ENCODE peak calls at places on chromosomes 16 and 17, in four cellular contexts. D, V, M and A are unnamed samples.

GRCh38 chr17:5254414-5254813 is 19.8 kb upstream of the SCIMP start:
- DNase-seq in M (no peak), V (no peak), D (no peak), A (no peak)

GRCh38 chr17:57776366-57776765 is 31.3 kb upstream of the CCDC182 start:
- DNase-seq in M (no peak), V (no peak), D (no peak), A (no peak)

GRCh38 chr17:17445296-17445924 is 31.4 kb upstream of the MED9 start:
- DNase-seq in V (no peak), D (no peak), M (no peak), A (no peak)

GRCh38 chr16:11708421-11708820 is 34.2 kb downstream of the TXNDC11 start:
- DNase-seq in M (no peak), V (no peak), D (peak; percentile 29), A (no peak)

GRCh38 chr17:73359987-73360410 is 48.2 kb upstream of the CDC42EP4 start:
- DNase-seq in V (peak; percentile 65), M (peak; percentile 82), D (no peak), A (peak; percentile 87)

GRCh38 chr17:69505740-69506139 is 91.2 kb downstream of the MAP2K6 start:
- DNase-seq in M (no peak), V (no peak), D (no peak), A (no peak)

GRCh38 chr17:39193346-39193745 is 4.1 kb downstream of the CACNB1 start:
- DNase-seq in V (no peak), D (no peak), M (no peak), A (no peak)

GRCh38 chr17:78345172-78345571 is 14.7 kb downstream of the SOCS3 start:
- DNase-seq in D (no peak), V (no peak), M (no peak), A (no peak)

GRCh38 chr17:8243827-8244226 is 4.0 kb downstream of the CTC1 start:
- DNase-seq in M (no peak), V (no peak), D (no peak), A (no peak)

GRCh38 chr16:5619314-5619713 is 521.7 kb upstream of the EEF2KMT start:
- DNase-seq in M (no peak), V (no peak), D (no peak), A (no peak)

GRCh38 chr16:84718-85452 is 6.9 kb downstream of the MPG start:
- DNase-seq in V (peak; percentile 76), D (peak; percentile 93), M (no peak), A (peak; percentile 83)

GRCh38 chr16:66979011-66979717 is 9.2 kb upstream of the CES4A start:
- DNase-seq in D (no peak), V (no peak), M (no peak), A (no peak)

GRCh38 chr17:31490991-31491793 is 99.7 kb downstream of the RAB11FIP4 start:
- DNase-seq in V (no peak), M (no peak), D (no peak), A (no peak)

GRCh38 chr17:2621241-2621640 is 27.8 kb downstream of the PAFAH1B1 start:
- DNase-seq in D (no peak), M (no peak), V (no peak), A (no peak)

GRCh38 chr17:31550389-31551056 is 159.0 kb downstream of the RAB11FIP4 start:
- DNase-seq in V (no peak), M (no peak), D (no peak), A (no peak)

GRCh38 chr16:87143661-87144121 is 173.5 kb downstream of the C16orf95 start:
- DNase-seq in M (no peak), D (no peak), V (no peak), A (no peak)

GRCh38 chr17:6110592-6110991 is 40.4 kb downstream of the WSCD1 start:
- DNase-seq in V (peak; percentile 37), M (peak; percentile 68), D (no peak), A (no peak)

GRCh38 chr16:1331712-1332617 is 1.5 kb upstream of the BAIAP3 start:
- DNase-seq in D (peak; percentile 50), M (peak; percentile 71), V (peak; percentile 43), A (peak; percentile 82)

GRCh38 chr17:72297326-72298115 is 176.7 kb downstream of the SOX9 start:
- DNase-seq in D (no peak), M (no peak), V (peak; percentile 68), A (peak; percentile 49)

GRCh38 chr16:25966172-25967097 is 274.7 kb downstream of the HS3ST4 start:
- DNase-seq in V (no peak), M (no peak), D (no peak), A (no peak)

GRCh38 chr17:72672729-72673128 is 419.8 kb downstream of the SLC39A11 start:
- DNase-seq in D (no peak), M (no peak), V (no peak), A (no peak)

GRCh38 chr17:31558748-31559646 is 167.5 kb downstream of the RAB11FIP4 start:
- DNase-seq in V (peak; percentile 70), D (peak; percentile 76), M (peak; percentile 89), A (peak; percentile 80)

GRCh38 chr16:77273-77806 is 685 bp upstream of the MPG start:
- DNase-seq in M (peak; percentile 73), D (peak; percentile 50), V (no peak), A (peak; percentile 38)

GRCh38 chr17:16282522-16282921 is 65.5 kb downstream of the PIGL start:
- DNase-seq in V (peak; percentile 80), M (no peak), D (peak; percentile 90), A (peak; percentile 78)

GRCh38 chr17:78532311-78532710 is 44.9 kb downstream of the DNAH17 start:
- DNase-seq in D (no peak), V (no peak), M (no peak), A (peak; percentile 50)

GRCh38 chr16:78551487-78552085 is 452.1 kb downstream of the WWOX start:
- DNase-seq in D (no peak), V (no peak), M (no peak), A (no peak)

GRCh38 chr17:82929676-82930042 is 89.8 kb upstream of the ZNF750 start:
- DNase-seq in M (peak; percentile 15), D (no peak), V (no peak), A (no peak)

GRCh38 chr17:55420776-55421178 is 858 bp downstream of the MMD start:
- DNase-seq in M (peak; percentile 67), V (peak; percentile 14), D (no peak), A (no peak)

GRCh38 chr17:1907216-1907631 is 77.4 kb downstream of the RPA1 start:
- DNase-seq in V (no peak), M (no peak), D (no peak), A (no peak)

GRCh38 chr16:55257971-55258613 is 65.9 kb upstream of the IRX6 start:
- DNase-seq in M (peak; percentile 74), V (peak; percentile 46), D (no peak), A (no peak)

GRCh38 chr16:15836965-15837611 is 19.7 kb downstream of the MYH11 start:
- DNase-seq in M (no peak), D (no peak), V (no peak), A (no peak)

GRCh38 chr17:80751460-80752368 is 207.1 kb downstream of the RPTOR start:
- DNase-seq in M (no peak), D (peak; percentile 76), V (peak; percentile 18), A (no peak)

GRCh38 chr17:1087381-1088241 is 90.7 kb downstream of the TIMM22 start:
- DNase-seq in D (no peak), V (peak; percentile 77), M (peak; percentile 77), A (peak; percentile 94)

GRCh38 chr17:9291912-9292562 is 270.7 kb downstream of the NTN1 start:
- DNase-seq in M (peak; percentile 50), V (no peak), D (no peak), A (peak; percentile 29)

GRCh38 chr17:38727661-38728220 is 2.4 kb upstream of the CISD3 start:
- DNase-seq in V (no peak), M (no peak), D (no peak), A (no peak)

GRCh38 chr16:23194497-23195221 is 12.1 kb downstream of the SCNN1G start:
- DNase-seq in V (no peak), M (no peak), D (no peak), A (no peak)

GRCh38 chr17:489758-490329 is 137.2 kb upstream of the RPH3AL start:
- DNase-seq in M (no peak), V (peak; percentile 40), D (peak; percentile 41), A (no peak)

GRCh38 chr16:73129455-73129854 is 81.5 kb upstream of the ZFHX3 start:
- DNase-seq in V (no peak), D (no peak), M (no peak), A (no peak)

GRCh38 chr16:85488414-85488813 is 124.7 kb upstream of the GSE1 start:
- DNase-seq in M (no peak), V (no peak), D (no peak), A (no peak)

GRCh38 chr16:85491798-85492616 is 121.1 kb upstream of the GSE1 start:
- DNase-seq in D (peak; percentile 26), V (no peak), M (no peak), A (peak; percentile 88)

GRCh38 chr16:85490407-85490806 is 122.7 kb upstream of the GSE1 start:
- DNase-seq in D (no peak), M (no peak), V (no peak), A (no peak)

GRCh38 chr16:85492617-85492957 is 120.5 kb upstream of the GSE1 start:
- DNase-seq in M (no peak), V (no peak), D (no peak), A (no peak)

GRCh38 chr16:85490971-85491771 is 122.0 kb upstream of the GSE1 start:
- DNase-seq in V (no peak), M (peak; percentile 73), D (no peak), A (no peak)
- TF ChIP-seq CTCF in V (peak; percentile 63), M (peak; percentile 73), D (no peak), A (peak; percentile 72)

GRCh38 chr17:45236002-45236606 is 14.4 kb downstream of the FMNL1 start:
- DNase-seq in D (no peak), V (no peak), M (no peak), A (no peak)
- TF ChIP-seq CTCF in D (peak; percentile 73), V (no peak), M (no peak), A (peak; percentile 71)

DNA sequence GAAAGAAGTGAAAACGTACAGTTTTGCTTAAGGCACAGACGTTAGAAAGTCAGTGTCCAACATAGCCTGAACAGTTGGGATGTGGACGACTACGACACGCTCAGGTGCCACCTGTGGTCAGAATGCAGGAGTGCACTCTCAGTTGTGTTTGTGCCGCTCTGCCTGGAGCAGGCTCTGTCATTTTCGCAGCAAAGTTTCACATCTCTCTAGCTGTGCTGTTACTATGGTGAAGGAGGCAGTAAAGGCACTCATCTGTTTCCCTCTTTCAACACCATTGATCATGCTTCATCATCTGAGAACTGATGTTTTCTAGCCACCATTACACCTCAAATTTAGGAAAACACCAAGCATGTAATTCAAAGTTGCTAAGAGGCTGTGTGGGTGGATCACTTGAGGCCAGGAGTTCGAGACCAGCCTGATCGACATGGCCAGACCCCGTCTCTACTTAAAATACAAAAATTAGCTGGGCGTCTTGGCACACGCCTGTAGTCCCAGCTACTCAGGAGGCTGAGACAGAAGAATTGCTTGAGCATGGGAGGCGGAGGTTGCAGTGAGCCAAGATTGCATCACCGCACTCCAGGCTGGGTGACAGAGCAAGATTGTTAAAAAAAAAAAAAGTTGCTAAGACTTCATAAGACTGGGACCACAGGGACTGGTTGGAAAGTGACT is 44.9 kb upstream of the DNAJA2 start:
- DNase-seq in V (peak; percentile 56), D (peak; percentile 9), M (peak; percentile 53), A (peak; percentile 53)
- TF ChIP-seq CTCF in V (peak; percentile 82), D (peak; percentile 45), M (peak; percentile 54), A (peak; percentile 67)

DNA sequence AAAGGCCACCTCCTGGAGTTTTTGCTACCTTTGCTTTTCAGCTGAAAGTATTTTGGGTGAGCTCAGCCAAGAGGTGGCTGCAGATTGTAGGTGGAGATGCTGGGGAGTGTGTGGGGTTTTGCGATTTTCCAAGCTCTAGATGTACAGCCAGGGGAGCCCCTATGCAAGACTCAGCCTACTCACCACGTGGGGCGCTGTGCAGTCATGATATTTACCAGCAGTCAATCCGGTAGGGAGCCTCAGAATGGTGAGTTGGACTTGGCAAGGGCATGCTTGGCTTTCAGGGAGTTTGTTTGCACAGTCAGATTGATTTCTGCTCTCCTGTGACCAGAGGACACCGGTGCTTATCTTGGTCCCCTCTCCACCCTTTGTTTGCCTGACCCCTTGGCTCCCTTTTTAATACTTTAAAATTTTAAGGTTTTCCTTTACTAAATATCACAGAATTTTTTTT is 175.3 kb downstream of the UTP18 start:
- DNase-seq in D (no peak), M (no peak), V (no peak), A (peak; percentile 46)
- TF ChIP-seq CTCF in D (peak; percentile 36), M (no peak), V (peak; percentile 36), A (peak; percentile 55)